ENCODE peak calls at places on chromosomes 3 and 15, in seven cellular contexts. One of them, this sample, is unnamed.

GRCh38 chr15:77004189-77004588 is 9.3 kb downstream of the PSTPIP1 start:
- DNase-seq in astrocyte of the spinal cord: no peak
- DNase-seq in fibroblast of pulmonary artery: no peak
- DNase-seq in psoas muscle: peak
- DNase-seq in T-helper 17 cell: no peak
- DNase-seq in HFF-Myc: no peak
- DNase-seq in lower leg skin: peak
- DNase-seq in this sample: no peak

GRCh38 chr3:127990461-127990860 is 61.8 kb upstream of the SEC61A1 start:
- DNase-seq in astrocyte of the spinal cord: no peak
- DNase-seq in fibroblast of pulmonary artery: no peak
- DNase-seq in psoas muscle: peak
- DNase-seq in T-helper 17 cell: no peak
- DNase-seq in HFF-Myc: no peak
- DNase-seq in lower leg skin: no peak
- DNase-seq in this sample: no peak

GRCh38 chr3:63972196-63972595 is 51.1 kb downstream of the PSMD6 start:
- DNase-seq in astrocyte of the spinal cord: peak
- DNase-seq in fibroblast of pulmonary artery: peak
- DNase-seq in psoas muscle: no peak
- DNase-seq in T-helper 17 cell: no peak
- DNase-seq in HFF-Myc: no peak
- DNase-seq in lower leg skin: no peak
- DNase-seq in this sample: peak

GRCh38 chr3:7734456-7734855 is 767.2 kb upstream of the LMCD1 start:
- DNase-seq in astrocyte of the spinal cord: peak
- DNase-seq in fibroblast of pulmonary artery: peak
- DNase-seq in psoas muscle: no peak
- DNase-seq in T-helper 17 cell: no peak
- DNase-seq in HFF-Myc: no peak
- DNase-seq in lower leg skin: no peak
- DNase-seq in this sample: peak

GRCh38 chr3:63976166-63976861 is 47.0 kb downstream of the PSMD6 start:
- DNase-seq in astrocyte of the spinal cord: peak
- DNase-seq in fibroblast of pulmonary artery: peak
- DNase-seq in psoas muscle: no peak
- DNase-seq in T-helper 17 cell: no peak
- DNase-seq in HFF-Myc: peak
- DNase-seq in lower leg skin: peak
- DNase-seq in this sample: peak

GRCh38 chr3:186990878-186991308 is 60.6 kb downstream of the ST6GAL1 start:
- DNase-seq in astrocyte of the spinal cord: peak
- DNase-seq in fibroblast of pulmonary artery: no peak
- DNase-seq in psoas muscle: no peak
- DNase-seq in T-helper 17 cell: no peak
- DNase-seq in HFF-Myc: no peak
- DNase-seq in lower leg skin: no peak
- DNase-seq in this sample: peak

GRCh38 chr15:100211855-100212850 is 129.6 kb downstream of the ADAMTS17 start:
- DNase-seq in astrocyte of the spinal cord: no peak
- DNase-seq in fibroblast of pulmonary artery: peak
- DNase-seq in psoas muscle: no peak
- DNase-seq in T-helper 17 cell: no peak
- DNase-seq in HFF-Myc: no peak
- DNase-seq in lower leg skin: no peak
- DNase-seq in this sample: peak

GRCh38 chr3:31479431-31479830 is 53.3 kb upstream of the STT3B start:
- DNase-seq in astrocyte of the spinal cord: no peak
- DNase-seq in fibroblast of pulmonary artery: no peak
- DNase-seq in psoas muscle: no peak
- DNase-seq in T-helper 17 cell: no peak
- DNase-seq in HFF-Myc: no peak
- DNase-seq in lower leg skin: no peak
- DNase-seq in this sample: no peak

GRCh38 chr3:184733181-184733580 is 21.3 kb upstream of the MAGEF1 start:
- DNase-seq in astrocyte of the spinal cord: no peak
- DNase-seq in fibroblast of pulmonary artery: no peak
- DNase-seq in psoas muscle: no peak
- DNase-seq in T-helper 17 cell: no peak
- DNase-seq in HFF-Myc: no peak
- DNase-seq in lower leg skin: peak
- DNase-seq in this sample: no peak

GRCh38 chr15:77541421-77542181 is 91.1 kb downstream of the LINGO1 start:
- DNase-seq in astrocyte of the spinal cord: peak
- DNase-seq in fibroblast of pulmonary artery: no peak
- DNase-seq in psoas muscle: no peak
- DNase-seq in T-helper 17 cell: no peak
- DNase-seq in HFF-Myc: peak
- DNase-seq in lower leg skin: no peak
- DNase-seq in this sample: no peak

GRCh38 chr3:14345496-14346150 is 56.8 kb upstream of the SLC6A6 start:
- DNase-seq in astrocyte of the spinal cord: no peak
- DNase-seq in fibroblast of pulmonary artery: no peak
- DNase-seq in psoas muscle: no peak
- DNase-seq in T-helper 17 cell: no peak
- DNase-seq in HFF-Myc: no peak
- DNase-seq in lower leg skin: no peak
- DNase-seq in this sample: peak

GRCh38 chr3:160027541-160028195 is 39.0 kb downstream of the IL12A start:
- DNase-seq in astrocyte of the spinal cord: peak
- DNase-seq in fibroblast of pulmonary artery: peak
- DNase-seq in psoas muscle: no peak
- DNase-seq in T-helper 17 cell: no peak
- DNase-seq in HFF-Myc: peak
- DNase-seq in lower leg skin: no peak
- DNase-seq in this sample: peak